ENCODE peak calls at places on chromosomes 11 and 22, in five cellular contexts. I is activated CD4-positive, CD25-positive, alpha-beta regulatory T cell; F is T-helper 1 cell; J is body of pancreas; V is NCI-H2081. D is an unnamed sample.

GRCh38 chr11:28529540-28530410 is 421.6 kb downstream of the METTL15 start:
- DNase-seq in I (no peak), V (peak), F (no peak), J (no peak), D (peak)

GRCh38 chr11:122852071-122852831 is 14.0 kb downstream of the CRTAM start:
- DNase-seq in J (no peak), F (no peak), I (no peak), V (no peak), D (no peak)

GRCh38 chr22:31538815-31539214 is 42.5 kb downstream of the SFI1 start:
- DNase-seq in I (no peak), V (no peak), J (no peak), F (no peak), D (no peak)

GRCh38 chr11:79439893-79440450 is 858 bp downstream of the TENM4 start:
- DNase-seq in I (no peak), V (peak), J (no peak), F (no peak), D (no peak)

GRCh38 chr22:35705141-35705540 is 12.5 kb upstream of the APOL5 start:
- DNase-seq in I (no peak), J (no peak), F (no peak), V (no peak), D (no peak)

GRCh38 chr11:118939948-118940598 is 14.3 kb upstream of the BCL9L start:
- DNase-seq in V (no peak), I (peak), F (no peak), J (no peak), D (no peak)

GRCh38 chr11:108984548-108984947 is 319.7 kb downstream of the DDX10 start:
- DNase-seq in J (no peak), I (no peak), V (no peak), F (no peak), D (no peak)

GRCh38 chr11:60914620-60915249 is 777 bp downstream of the TMEM109 start:
- DNase-seq in V (peak), F (no peak), I (no peak), J (peak), D (peak)

GRCh38 chr11:59556883-59557205 is 45.5 kb downstream of the OR4D9 start:
- DNase-seq in V (no peak), J (no peak), I (no peak), F (no peak), D (no peak)

GRCh38 chr11:107655607-107656006 is 56.2 kb downstream of the SLN start:
- DNase-seq in J (no peak), V (no peak), F (no peak), I (no peak), D (no peak)

GRCh38 chr11:8219257-8220021 is 44.2 kb downstream of the LMO1 start:
- DNase-seq in V (peak), F (no peak), I (no peak), J (peak), D (peak)

GRCh38 chr11:43021466-43021865 is 290.3 kb upstream of the API5 start:
- DNase-seq in I (no peak), F (no peak), V (no peak), J (no peak), D (no peak)

GRCh38 chr11:16883179-16883578 is 131.0 kb downstream of the PLEKHA7 start:
- DNase-seq in V (no peak), F (no peak), J (no peak), I (no peak), D (peak)

GRCh38 chr11:70745451-70745850 is 347.1 kb downstream of the CTTN start:
- DNase-seq in J (no peak), F (no peak), V (no peak), I (no peak), D (no peak)

GRCh38 chr22:37018815-37019308 is 385 bp downstream of the TST start:
- DNase-seq in J (peak), F (no peak), V (peak), I (no peak), D (peak)

GRCh38 chr11:128409476-128409875 is 177.9 kb downstream of the ETS1 start:
- DNase-seq in F (no peak), V (no peak), I (no peak), J (no peak), D (no peak)

GRCh38 chr11:76803811-76804600 is 20.9 kb downstream of the TSKU start:
- DNase-seq in I (no peak), J (no peak), F (no peak), V (no peak), D (no peak)

GRCh38 chr11:12402027-12402426 is 24.7 kb downstream of the PARVA start:
- DNase-seq in F (no peak), J (no peak), V (no peak), I (no peak), D (no peak)

GRCh38 chr11:22130462-22131053 is 62.3 kb upstream of the ANO5 start:
- DNase-seq in V (peak), J (peak), F (no peak), I (no peak), D (no peak)

GRCh38 chr22:29892315-29892714 is 9.3 kb downstream of the MTMR3 start:
- DNase-seq in V (no peak), I (no peak), J (no peak), F (no peak), D (no peak)

GRCh38 chr22:36928826-36929535 is 15.6 kb downstream of the CSF2RB start:
- DNase-seq in J (no peak), F (no peak), V (no peak), I (no peak), D (no peak)

GRCh38 chr11:110762596-110762995 is 50.4 kb upstream of the ARHGAP20 start:
- DNase-seq in F (no peak), V (no peak), J (no peak), I (no peak), D (no peak)

GRCh38 chr11:113370634-113371033 is 16.9 kb upstream of the ANKK1 start:
- DNase-seq in V (no peak), I (no peak), J (no peak), F (no peak), D (no peak)

GRCh38 chr11:86380295-86380694 is 5.6 kb downstream of the CCDC81 start:
- DNase-seq in I (no peak), V (no peak), F (no peak), J (no peak), D (no peak)

GRCh38 chr11:75969626-75970308 is 154.8 kb downstream of the UVRAG start:
- DNase-seq in I (no peak), F (no peak), V (no peak), J (no peak), D (no peak)

GRCh38 chr11:92875473-92875872 is 94.0 kb upstream of the MTNR1B start:
- DNase-seq in F (no peak), J (no peak), V (no peak), I (no peak), D (no peak)

GRCh38 chr11:102620858-102621561 is 4.1 kb downstream of the MMP20 start:
- DNase-seq in V (no peak), I (no peak), J (no peak), F (no peak), D (no peak)

GRCh38 chr22:38027487-38027886 is 29.7 kb upstream of the PICK1 start:
- DNase-seq in J (no peak), V (no peak), I (no peak), F (no peak), D (no peak)

GRCh38 chr11:35373284-35373933 is 45.9 kb downstream of the SLC1A2 start:
- DNase-seq in I (no peak), F (no peak), J (peak), V (no peak), D (peak)

GRCh38 chr22:41833369-41834004 is 582 bp downstream of the SREBF2 start:
- DNase-seq in F (peak), I (peak), V (peak), J (peak), D (peak)

GRCh38 chr22:17845340-17845739 is 71.1 kb upstream of the BID start:
- DNase-seq in I (no peak), F (no peak), J (no peak), V (no peak), D (no peak)

GRCh38 chr11:27861706-27862430 is 161.6 kb upstream of the BDNF start:
- DNase-seq in I (no peak), F (no peak), V (no peak), J (no peak), D (no peak)

GRCh38 chr22:25645964-25646363 is 81.5 kb downstream of the GRK3 start:
- DNase-seq in J (no peak), F (no peak), I (no peak), V (no peak), D (no peak)

GRCh38 chr11:14409891-14410290 is 50.9 kb upstream of the RRAS2 start:
- DNase-seq in F (no peak), J (no peak), I (no peak), V (no peak), D (no peak)

GRCh38 chr11:75714211-75714610 is 3.4 kb upstream of the MOGAT2 start:
- DNase-seq in I (no peak), V (no peak), F (no peak), J (no peak), D (no peak)

GRCh38 chr22:29457730-29458129 is 19.3 kb downstream of the RFPL1 start:
- DNase-seq in I (no peak), V (peak), J (peak), F (no peak), D (peak)

GRCh38 chr11:54558919-54559318 is 44.9 kb downstream of the OR4C46 start:
- DNase-seq in F (no peak), V (no peak), I (no peak), J (no peak), D (no peak)

GRCh38 chr11:122491486-122491885 is 164.0 kb upstream of the UBASH3B start:
- DNase-seq in V (no peak), I (no peak), F (no peak), J (no peak), D (no peak)

GRCh38 chr22:33476206-33476605 is 418.0 kb upstream of the SYN3 start:
- DNase-seq in F (no peak), J (no peak), V (no peak), I (no peak), D (peak)

GRCh38 chr22:32318361-32318760 is 39.3 kb upstream of the RFPL3 start:
- DNase-seq in V (no peak), F (no peak), J (no peak), I (no peak), D (no peak)

D was measured in Calu3.